ENCODE peak calls at places on chromosomes 3 and 15, in seven cellular contexts. L is LoVo, X is endodermal cell, Y is upper lobe of right lung, W is endothelial cell of umbilical vein, H is kidney, Z is HEK293T. T is an unnamed sample.

GRCh38 chr3:136232413-136232812 is 17.7 kb upstream of the PCCB start:
- DNase-seq in L (no peak), X (no peak), Y (no peak), W (no peak), H (no peak), Z (no peak), T (no peak)

GRCh38 chr3:45537960-45538640 is 56.5 kb upstream of the LIMD1 start:
- DNase-seq in L (no peak), X (no peak), Y (no peak), W (peak; percentile 72), H (no peak), Z (no peak), T (no peak)

GRCh38 chr3:124439586-124439985 is 290.7 kb upstream of the UMPS start:
- DNase-seq in L (no peak), X (no peak), Y (no peak), W (no peak), H (no peak), Z (no peak), T (no peak)

GRCh38 chr15:41466711-41467110 is 27.0 kb upstream of the ITPKA start:
- DNase-seq in L (no peak), X (no peak), Y (no peak), W (no peak), H (no peak), Z (no peak), T (no peak)

GRCh38 chr3:55164191-55164590 is 236.3 kb upstream of the LRTM1 start:
- DNase-seq in L (no peak), X (no peak), Y (no peak), W (no peak), H (no peak), Z (no peak), T (no peak)

GRCh38 chr3:179100652-179101051 is 29.0 kb upstream of the ZMAT3 start:
- DNase-seq in L (no peak), X (no peak), Y (no peak), W (no peak), H (no peak), Z (no peak), T (no peak)

GRCh38 chr15:72967836-72968530 is 84.3 kb upstream of the NEO1 start:
- DNase-seq in L (no peak), X (no peak), Y (no peak), W (no peak), H (no peak), Z (peak; percentile 58), T (no peak)

GRCh38 chr3:98734737-98735136 is 28.4 kb upstream of the ST3GAL6 start:
- DNase-seq in L (no peak), X (no peak), Y (no peak), W (peak; percentile 74), H (no peak), Z (no peak), T (peak; percentile 87)

GRCh38 chr3:4432233-4432632 is 34.8 kb downstream of the SUMF1 start:
- DNase-seq in L (no peak), X (peak; percentile 50), Y (no peak), W (no peak), H (no peak), Z (no peak), T (no peak)

GRCh38 chr15:70643783-70644125 is 119.6 kb downstream of the UACA start:
- DNase-seq in L (peak; percentile 82), X (no peak), Y (no peak), W (no peak), H (no peak), Z (no peak), T (no peak)

GRCh38 chr3:125194061-125194848 is 18.3 kb downstream of the SLC12A8 start:
- DNase-seq in L (no peak), X (no peak), Y (no peak), W (no peak), H (no peak), Z (no peak), T (no peak)

GRCh38 chr3:72082121-72082715 is 297.3 kb upstream of the PROK2 start:
- DNase-seq in L (no peak), X (no peak), Y (no peak), W (peak; percentile 42), H (no peak), Z (no peak), T (no peak)

T was measured in SK-N-DZ.